ENCODE peak calls at places on chromosome 12, in seven cellular contexts. Y, C, Q, O, M, Z and L are unnamed samples.

GRCh38 chr12:49491823-49492222 is 47.0 kb upstream of the KCNH3 start:
- DNase-seq in Y (no peak), C (no peak), Q (no peak), O (no peak), M (no peak), Z (no peak), L (no peak)

GRCh38 chr12:31962076-31962475 is 2.9 kb downstream of the RESF1 start:
- DNase-seq in Y (no peak), C (no peak), Q (no peak), O (no peak), M (no peak), Z (no peak), L (no peak)

GRCh38 chr12:59677857-59678256 is 82.0 kb downstream of the SLC16A7 start:
- DNase-seq in Y (no peak), C (no peak), Q (no peak), O (no peak), M (no peak), Z (no peak), L (no peak)

GRCh38 chr12:21771311-21771710 is 3.2 kb downstream of the KCNJ8 start:
- DNase-seq in Y (no peak), C (no peak), Q (no peak), O (no peak), M (no peak), Z (no peak), L (no peak)

GRCh38 chr12:132881853-132882252 is 5.6 kb downstream of the CHFR start:
- DNase-seq in Y (no peak), C (no peak), Q (no peak), O (no peak), M (no peak), Z (no peak), L (no peak)

GRCh38 chr12:55072093-55072492 is 52.3 kb downstream of the NEUROD4 start:
- DNase-seq in Y (peak; percentile 23), C (peak; percentile 22), Q (no peak), O (no peak), M (peak; percentile 82), Z (no peak), L (peak; percentile 80)

GRCh38 chr12:34292736-34293625 is 270.7 kb downstream of the ALG10 start:
- DNase-seq in Y (peak; percentile 5), C (no peak), Q (peak; percentile 42), O (no peak), M (no peak), Z (no peak), L (peak; percentile 48)

GRCh38 chr12:34391771-34392581 is 369.7 kb downstream of the ALG10 start:
- DNase-seq in Y (no peak), C (no peak), Q (peak; percentile 41), O (no peak), M (no peak), Z (no peak), L (no peak)

GRCh38 chr12:27446436-27446835 is at the start of gene SMCO2:
- DNase-seq in Y (no peak), C (no peak), Q (no peak), O (no peak), M (no peak), Z (no peak), L (no peak)

GRCh38 chr12:92735131-92735721 is 32.4 kb downstream of the PLEKHG7 start:
- DNase-seq in Y (no peak), C (no peak), Q (no peak), O (no peak), M (no peak), Z (no peak), L (no peak)

GRCh38 chr12:8956073-8956472 is 6.6 kb upstream of the M6PR start:
- DNase-seq in Y (no peak), C (no peak), Q (no peak), O (no peak), M (no peak), Z (no peak), L (no peak)

GRCh38 chr12:106717671-106718070 is 56.8 kb upstream of the RIC8B start:
- DNase-seq in Y (peak; percentile 13), C (no peak), Q (no peak), O (no peak), M (peak; percentile 16), Z (no peak), L (no peak)

GRCh38 chr12:47828967-47829482 is 9.3 kb upstream of the HDAC7 start:
- DNase-seq in Y (no peak), C (peak; percentile 41), Q (peak; percentile 92), O (peak; percentile 83), M (no peak), Z (no peak), L (peak; percentile 92)

GRCh38 chr12:123655420-123655819 is 15.5 kb upstream of the TCTN2 start:
- DNase-seq in Y (no peak), C (no peak), Q (no peak), O (no peak), M (no peak), Z (peak; percentile 48), L (no peak)

GRCh38 chr12:6183689-6184441 is 16.3 kb upstream of the CD9 start:
- DNase-seq in Y (peak; percentile 68), C (no peak), Q (no peak), O (no peak), M (no peak), Z (no peak), L (no peak)

GRCh38 chr12:23098110-23099049 is 473.4 kb downstream of the ETNK1 start:
- DNase-seq in Y (no peak), C (no peak), Q (no peak), O (peak; percentile 37), M (no peak), Z (no peak), L (no peak)

GRCh38 chr12:47509398-47509851 is 196.4 kb downstream of the RPAP3 start:
- DNase-seq in Y (no peak), C (no peak), Q (no peak), O (no peak), M (no peak), Z (no peak), L (peak; percentile 6)

GRCh38 chr12:100279159-100279558 is 12.2 kb downstream of the SCYL2 start:
- DNase-seq in Y (no peak), C (no peak), Q (no peak), O (no peak), M (peak; percentile 52), Z (no peak), L (no peak)
- TF ChIP-seq JUND in Y (no peak), C (no peak), Q (no peak), O (no peak), M (no peak), Z (no peak), L (no peak)

GRCh38 chr12:93783827-93784226 is 106.7 kb downstream of the CRADD start:
- DNase-seq in Y (no peak), C (no peak), Q (no peak), O (peak; percentile 39), M (no peak), Z (no peak), L (no peak)
- TF ChIP-seq JUND in Y (no peak), C (no peak), Q (no peak), O (no peak), M (no peak), Z (no peak), L (no peak)

GRCh38 chr12:130978785-130979184 is 25.1 kb downstream of the ADGRD1 start:
- DNase-seq in Y (no peak), C (no peak), Q (no peak), O (no peak), M (no peak), Z (no peak), L (no peak)

GRCh38 chr12:130976171-130976720 is 22.5 kb downstream of the ADGRD1 start:
- DNase-seq in Y (no peak), C (no peak), Q (no peak), O (no peak), M (no peak), Z (no peak), L (no peak)

GRCh38 chr12:130977759-130978127 is 24.0 kb downstream of the ADGRD1 start:
- DNase-seq in Y (no peak), C (no peak), Q (no peak), O (no peak), M (no peak), Z (no peak), L (no peak)

GRCh38 chr12:130975116-130975515 is 21.4 kb downstream of the ADGRD1 start:
- DNase-seq in Y (no peak), C (no peak), Q (no peak), O (no peak), M (no peak), Z (no peak), L (no peak)

GRCh38 chr12:130977046-130977758 is 23.5 kb downstream of the ADGRD1 start:
- DNase-seq in Y (no peak), C (no peak), Q (no peak), O (no peak), M (no peak), Z (no peak), L (no peak)
- TF ChIP-seq JUND in Y (no peak), C (no peak), Q (no peak), O (no peak), M (no peak), Z (no peak), L (no peak)

GRCh38 chr12:109923038-109923437 is 23.0 kb downstream of the TCHP start:
- DNase-seq in Y (no peak), C (no peak), Q (no peak), O (no peak), M (no peak), Z (no peak), L (no peak)
- TF ChIP-seq JUND in Y (no peak), C (no peak), Q (no peak), O (no peak), M (no peak), Z (no peak), L (no peak)

GRCh38 chr12:39499296-39499695 is 56.4 kb upstream of the KIF21A start:
- DNase-seq in Y (no peak), C (no peak), Q (no peak), O (no peak), M (no peak), Z (no peak), L (no peak)

GRCh38 chr12:39502657-39503056 is 59.7 kb upstream of the KIF21A start:
- DNase-seq in Y (no peak), C (no peak), Q (no peak), O (no peak), M (no peak), Z (no peak), L (no peak)

GRCh38 chr12:39505562-39505961 is 62.6 kb upstream of the KIF21A start:
- DNase-seq in Y (no peak), C (no peak), Q (no peak), O (no peak), M (no peak), Z (no peak), L (no peak)

GRCh38 chr12:39505025-39505424 is 62.1 kb upstream of the KIF21A start:
- DNase-seq in Y (no peak), C (no peak), Q (no peak), O (no peak), M (no peak), Z (no peak), L (no peak)

GRCh38 chr12:39503445-39503844 is 60.5 kb upstream of the KIF21A start:
- DNase-seq in Y (no peak), C (peak; percentile 21), Q (no peak), O (no peak), M (no peak), Z (no peak), L (no peak)
- TF ChIP-seq JUND in Y (no peak), C (peak; percentile 62), Q (no peak), O (peak; percentile 36), M (no peak), Z (no peak), L (no peak)

GRCh38 chr12:38484821-38485220 is 168.2 kb downstream of the ALG10B start:
- DNase-seq in Y (no peak), C (no peak), Q (no peak), O (no peak), M (no peak), Z (no peak), L (no peak)
- TF ChIP-seq JUND in Y (no peak), C (no peak), Q (no peak), O (no peak), M (no peak), Z (no peak), L (no peak)